ENCODE peak calls at places on chromosome 11, in four cellular contexts. One of them, this sample, is unnamed.

GRCh38 chr11:7480132-7480531 is 5.2 kb upstream of the OLFML1 start:
- DNase-seq in NCI-H187: no peak
- DNase-seq in T-helper 17 cell: no peak
- DNase-seq in GM13977: no peak
- DNase-seq in this sample: no peak

GRCh38 chr11:8168485-8169257 is at the start of gene RIC3:
- DNase-seq in NCI-H187: peak
- DNase-seq in T-helper 17 cell: no peak
- DNase-seq in GM13977: peak
- DNase-seq in this sample: no peak

GRCh38 chr11:78192911-78193341 is 4.2 kb downstream of the USP35 start:
- DNase-seq in NCI-H187: no peak
- DNase-seq in T-helper 17 cell: no peak
- DNase-seq in GM13977: no peak
- DNase-seq in this sample: no peak

GRCh38 chr11:106011481-106011880 is 10.6 kb downstream of the MSANTD4 start:
- DNase-seq in NCI-H187: no peak
- DNase-seq in T-helper 17 cell: no peak
- DNase-seq in GM13977: no peak
- DNase-seq in this sample: no peak

GRCh38 chr11:35579557-35580396 is 38.5 kb upstream of the FJX1 start:
- DNase-seq in NCI-H187: peak
- DNase-seq in T-helper 17 cell: no peak
- DNase-seq in GM13977: no peak
- DNase-seq in this sample: no peak

GRCh38 chr11:97722721-97723120 is 1298.0 kb upstream of the CNTN5 start:
- DNase-seq in NCI-H187: no peak
- DNase-seq in T-helper 17 cell: no peak
- DNase-seq in GM13977: no peak
- DNase-seq in this sample: no peak

GRCh38 chr11:119318240-119319135 is 1.6 kb upstream of the MCAM start:
- DNase-seq in NCI-H187: no peak
- DNase-seq in T-helper 17 cell: no peak
- DNase-seq in GM13977: peak
- DNase-seq in this sample: peak

GRCh38 chr11:40986320-40986719 is 473.1 kb downstream of the LRRC4C start:
- DNase-seq in NCI-H187: no peak
- DNase-seq in T-helper 17 cell: no peak
- DNase-seq in GM13977: no peak
- DNase-seq in this sample: no peak

GRCh38 chr11:69983571-69983877 is 94.6 kb upstream of the ANO1 start:
- DNase-seq in NCI-H187: no peak
- DNase-seq in T-helper 17 cell: no peak
- DNase-seq in GM13977: no peak
- DNase-seq in this sample: no peak

GRCh38 chr11:130761560-130762220 is 154.6 kb downstream of the SNX19 start:
- DNase-seq in NCI-H187: no peak
- DNase-seq in T-helper 17 cell: no peak
- DNase-seq in GM13977: no peak
- DNase-seq in this sample: no peak

GRCh38 chr11:103125462-103125861 is 16.2 kb downstream of the DYNC2H1 start:
- DNase-seq in NCI-H187: no peak
- DNase-seq in T-helper 17 cell: no peak
- DNase-seq in GM13977: no peak
- DNase-seq in this sample: no peak

GRCh38 chr11:104735013-104735412 is 163.2 kb downstream of the CASP12 start:
- DNase-seq in NCI-H187: no peak
- DNase-seq in T-helper 17 cell: no peak
- DNase-seq in GM13977: no peak
- DNase-seq in this sample: no peak

GRCh38 chr11:67032830-67033555 is 10.1 kb downstream of the SYT12 start:
- DNase-seq in NCI-H187: no peak
- DNase-seq in T-helper 17 cell: no peak
- DNase-seq in GM13977: no peak
- DNase-seq in this sample: no peak

GRCh38 chr11:47917643-47918369 is 62.6 kb upstream of the PTPRJ start:
- DNase-seq in NCI-H187: peak
- DNase-seq in T-helper 17 cell: no peak
- DNase-seq in GM13977: no peak
- DNase-seq in this sample: no peak

GRCh38 chr11:76769645-76770586 is 13.2 kb upstream of the TSKU start:
- DNase-seq in NCI-H187: no peak
- DNase-seq in T-helper 17 cell: no peak
- DNase-seq in GM13977: no peak
- DNase-seq in this sample: no peak

GRCh38 chr11:35550374-35551036 is 25.1 kb upstream of the PAMR1 start:
- DNase-seq in NCI-H187: no peak
- DNase-seq in T-helper 17 cell: no peak
- DNase-seq in GM13977: no peak
- DNase-seq in this sample: no peak

GRCh38 chr11:16505481-16505880 is 149.1 kb upstream of the SOX6 start:
- DNase-seq in NCI-H187: no peak
- DNase-seq in T-helper 17 cell: no peak
- DNase-seq in GM13977: no peak
- DNase-seq in this sample: no peak

GRCh38 chr11:79953629-79954028 is 512.8 kb upstream of the TENM4 start:
- DNase-seq in NCI-H187: no peak
- DNase-seq in T-helper 17 cell: no peak
- DNase-seq in GM13977: no peak
- DNase-seq in this sample: no peak

GRCh38 chr11:86244063-86244521 is 461 bp upstream of the EED start:
- DNase-seq in NCI-H187: peak
- DNase-seq in T-helper 17 cell: peak
- DNase-seq in GM13977: peak
- DNase-seq in this sample: peak

GRCh38 chr11:75872887-75873416 is 57.9 kb downstream of the UVRAG start:
- DNase-seq in NCI-H187: no peak
- DNase-seq in T-helper 17 cell: no peak
- DNase-seq in GM13977: peak
- DNase-seq in this sample: no peak

GRCh38 chr11:17686185-17686980 is 33.0 kb upstream of the MYOD1 start:
- DNase-seq in NCI-H187: no peak
- DNase-seq in T-helper 17 cell: no peak
- DNase-seq in GM13977: no peak
- DNase-seq in this sample: no peak

GRCh38 chr11:71365626-71366025 is 82.6 kb downstream of the DHCR7 start:
- DNase-seq in NCI-H187: no peak
- DNase-seq in T-helper 17 cell: no peak
- DNase-seq in GM13977: no peak
- DNase-seq in this sample: no peak

GRCh38 chr11:1792461-1792860 is 28.7 kb upstream of the CTSD start:
- DNase-seq in NCI-H187: no peak
- DNase-seq in T-helper 17 cell: no peak
- DNase-seq in GM13977: no peak
- DNase-seq in this sample: no peak

GRCh38 chr11:112279901-112280267 is 19.2 kb upstream of the PLET1 start:
- DNase-seq in NCI-H187: peak
- DNase-seq in T-helper 17 cell: peak
- DNase-seq in GM13977: peak
- DNase-seq in this sample: no peak

GRCh38 chr11:59180168-59180567 is 8.2 kb downstream of the DTX4 start:
- DNase-seq in NCI-H187: no peak
- DNase-seq in T-helper 17 cell: no peak
- DNase-seq in GM13977: no peak
- DNase-seq in this sample: no peak

GRCh38 chr11:70503201-70503877 is 105.0 kb downstream of the CTTN start:
- DNase-seq in NCI-H187: peak
- DNase-seq in T-helper 17 cell: no peak
- DNase-seq in GM13977: no peak
- DNase-seq in this sample: no peak